ENCODE peak calls at places on chromosome 13, in seven cellular contexts. I is heart right ventricle; B is OCI-LY7; K is CD8-positive, alpha-beta T cell; W is transverse colon; O is coronary artery; D is right lobe of liver. L is an unnamed sample.

GRCh38 chr13:84137292-84137691 is 255.0 kb upstream of the SLITRK1 start:
- DNase-seq in D (no peak), W (peak), I (no peak), K (peak), B (no peak), O (no peak), L (no peak)

GRCh38 chr13:69109891-69110525 is 997.6 kb upstream of the ATXN8OS start:
- DNase-seq in O (no peak), I (no peak), B (no peak), D (no peak), K (no peak), W (no peak), L (no peak)

GRCh38 chr13:98187155-98187726 is 10.2 kb upstream of the RNF113B start:
- DNase-seq in K (no peak), W (no peak), D (no peak), B (no peak), I (no peak), O (no peak), L (no peak)

GRCh38 chr13:94829801-94830200 is 117.5 kb upstream of the SOX21 start:
- DNase-seq in D (no peak), B (no peak), K (no peak), I (no peak), W (no peak), O (no peak), L (no peak)

GRCh38 chr13:31528176-31528575 is 211.2 kb upstream of the RXFP2 start:
- DNase-seq in B (no peak), O (no peak), I (no peak), W (no peak), D (no peak), K (no peak), L (no peak)

GRCh38 chr13:47794963-47795362 is 206.1 kb downstream of the SUCLA2 start:
- DNase-seq in I (no peak), O (no peak), D (no peak), W (no peak), K (no peak), B (peak), L (no peak)

GRCh38 chr13:110942248-110942981 is 27.5 kb upstream of the ANKRD10 start:
- DNase-seq in W (no peak), D (no peak), I (no peak), K (no peak), B (no peak), O (peak), L (no peak)

GRCh38 chr13:109698779-109699178 is 87.6 kb downstream of the IRS2 start:
- DNase-seq in D (no peak), I (no peak), K (no peak), W (no peak), B (no peak), O (no peak), L (no peak)

GRCh38 chr13:52999093-52999696 is 29.4 kb upstream of the OLFM4 start:
- DNase-seq in I (no peak), W (no peak), B (no peak), D (no peak), K (no peak), O (no peak), L (no peak)

GRCh38 chr13:68993154-68993553 is 1114.5 kb upstream of the ATXN8OS start:
- DNase-seq in I (no peak), B (no peak), D (no peak), O (no peak), K (no peak), W (no peak), L (no peak)

GRCh38 chr13:108044929-108045328 is 170.4 kb downstream of the LIG4 start:
- DNase-seq in K (no peak), O (no peak), I (no peak), D (no peak), W (no peak), B (no peak), L (no peak)

GRCh38 chr13:30737511-30738342 is 2.4 kb downstream of the ALOX5AP start:
- DNase-seq in O (no peak), I (no peak), D (no peak), B (peak), W (no peak), K (no peak), L (no peak)

GRCh38 chr13:44834404-44834803 is 154.9 kb downstream of the NUFIP1 start:
- DNase-seq in O (no peak), B (no peak), W (no peak), D (no peak), I (no peak), K (no peak), L (no peak)

GRCh38 chr13:24574847-24575246 is 62.3 kb upstream of the PARP4 start:
- DNase-seq in K (no peak), B (no peak), I (no peak), W (no peak), O (no peak), D (no peak), L (no peak)

GRCh38 chr13:38350114-38350617 is 515 bp downstream of the UFM1 start:
- DNase-seq in B (peak), O (no peak), D (peak), W (peak), K (peak), I (peak), L (peak)

GRCh38 chr13:93413972-93414717 is 187.5 kb downstream of the GPC6 start:
- DNase-seq in O (no peak), K (no peak), W (no peak), D (no peak), B (no peak), I (no peak), L (no peak)

GRCh38 chr13:76764429-76764828 is 121.8 kb downstream of the KCTD12 start:
- DNase-seq in O (peak), D (peak), B (no peak), W (peak), K (no peak), I (peak), L (peak)

GRCh38 chr13:70191034-70191433 is 82.8 kb upstream of the KLHL1 start:
- DNase-seq in D (no peak), B (no peak), K (no peak), W (no peak), O (no peak), I (no peak), L (no peak)

GRCh38 chr13:109509154-109509905 is 277.1 kb downstream of the IRS2 start:
- DNase-seq in W (no peak), B (no peak), O (no peak), D (no peak), I (no peak), K (no peak), L (no peak)

GRCh38 chr13:45595968-45596367 is 19.6 kb downstream of the ERICH6B start:
- DNase-seq in O (no peak), K (no peak), I (no peak), W (no peak), D (no peak), B (no peak), L (no peak)

GRCh38 chr13:64311948-64312347 is 2896.3 kb upstream of the PCDH20 start:
- DNase-seq in I (no peak), W (no peak), B (no peak), K (no peak), O (no peak), D (no peak), L (no peak)

GRCh38 chr13:49641810-49642291 is 13.5 kb downstream of the ARL11 start:
- DNase-seq in I (peak), B (no peak), D (peak), O (no peak), K (no peak), W (peak), L (peak)

GRCh38 chr13:107585466-107585865 is 629.9 kb downstream of the LIG4 start:
- DNase-seq in D (no peak), W (no peak), B (no peak), I (no peak), O (no peak), K (no peak), L (no peak)

GRCh38 chr13:38897521-38897920 is 93.1 kb downstream of the STOML3 start:
- DNase-seq in D (no peak), B (no peak), W (no peak), O (no peak), I (no peak), K (no peak), L (no peak)

GRCh38 chr13:46166221-46166584 is 15.8 kb downstream of the LCP1 start:
- DNase-seq in B (no peak), K (no peak), O (no peak), W (no peak), D (no peak), I (no peak), L (no peak)

GRCh38 chr13:111905609-111905945 is 161.4 kb upstream of the SOX1 start:
- DNase-seq in O (peak), K (no peak), W (no peak), B (no peak), D (no peak), I (no peak), L (no peak)

GRCh38 chr13:80297094-80297493 is 43.8 kb downstream of the SPRY2 start:
- DNase-seq in B (no peak), K (no peak), O (no peak), I (no peak), D (no peak), W (no peak), L (no peak)

GRCh38 chr13:80894930-80895329 is 554.0 kb upstream of the SPRY2 start:
- DNase-seq in I (no peak), W (no peak), O (no peak), B (no peak), D (no peak), K (no peak), L (no peak)

GRCh38 chr13:48006396-48006795 is 5.3 kb upstream of the SUCLA2 start:
- DNase-seq in W (no peak), D (no peak), O (no peak), K (no peak), B (no peak), I (no peak), L (no peak)

GRCh38 chr13:98798849-98799645 is 46.6 kb upstream of the SLC15A1 start:
- DNase-seq in B (no peak), I (no peak), W (no peak), D (peak), O (no peak), K (no peak), L (no peak)

GRCh38 chr13:52765991-52766390 is 26.4 kb upstream of the CNMD start:
- DNase-seq in B (no peak), I (no peak), W (no peak), O (no peak), K (no peak), D (no peak), L (no peak)

GRCh38 chr13:109157275-109157674 is 527.9 kb downstream of the MYO16 start:
- DNase-seq in D (no peak), K (no peak), B (no peak), O (no peak), W (no peak), I (no peak), L (no peak)

GRCh38 chr13:110746443-110746842 is 32.9 kb downstream of the ING1 start:
- DNase-seq in O (no peak), W (no peak), B (no peak), K (no peak), D (no peak), I (no peak), L (no peak)

GRCh38 chr13:30690282-30691188 is 44.8 kb upstream of the ALOX5AP start:
- DNase-seq in W (peak), D (no peak), I (peak), B (peak), O (peak), K (no peak), L (peak)

GRCh38 chr13:45051315-45051714 is 62.0 kb downstream of the GPALPP1 start:
- DNase-seq in K (no peak), O (no peak), I (no peak), B (no peak), D (no peak), W (no peak), L (no peak)

GRCh38 chr13:59259416-59260000 is 904.2 kb downstream of the DIAPH3 start:
- DNase-seq in O (no peak), B (no peak), I (no peak), D (no peak), K (no peak), W (no peak), L (no peak)

DNA sequence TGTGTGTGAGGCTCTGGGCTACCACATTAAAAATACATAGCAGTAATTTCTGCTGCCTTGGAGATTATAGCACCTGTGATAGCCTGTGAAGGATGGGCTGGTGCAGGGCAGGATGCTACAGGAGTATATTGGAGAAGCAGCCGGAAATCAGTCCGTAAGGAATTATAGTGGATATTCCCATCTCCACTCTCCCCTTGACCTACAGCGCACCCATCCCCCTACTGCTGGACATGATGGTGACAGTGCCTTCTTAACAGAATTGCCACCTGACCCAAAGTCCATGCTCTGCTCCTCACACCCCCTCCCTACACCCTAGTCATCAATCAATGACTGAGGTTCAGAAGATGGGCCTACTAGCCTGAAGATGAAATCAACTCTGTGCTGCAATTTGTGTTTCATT is 376.0 kb downstream of the GPC5 start:
- DNase-seq in I (no peak), D (no peak), O (no peak), K (no peak), B (no peak), W (no peak), L (no peak)
- H3K4me3 ChIP-seq in I (no peak), D (no peak), O (no peak), K (no peak), B (no peak), W (no peak), L (no peak)

GRCh38 chr13:23180711-23181110 is at the start of gene SGCG:
- DNase-seq in W (no peak), D (no peak), K (no peak), O (no peak), B (no peak), I (peak), L (no peak)

GRCh38 chr13:23175920-23176319 is 4.9 kb upstream of the SGCG start:
- DNase-seq in K (no peak), O (no peak), D (no peak), I (no peak), B (no peak), W (no peak), L (no peak)
- TF ChIP-seq CTCF in K (no peak), O (no peak), D (peak), I (peak), B (peak), W (no peak), L (no peak)

GRCh38 chr13:28613562-28613961 is 45.4 kb upstream of the POMP start:
- DNase-seq in O (no peak), I (no peak), W (no peak), B (no peak), D (no peak), K (no peak), L (no peak)
- H3K27ac ChIP-seq in O (no peak), I (no peak), W (no peak), B (no peak), D (no peak), K (no peak), L (no peak)

GRCh38 chr13:113992276-113993005 is 18.6 kb upstream of the C13orf46 start:
- DNase-seq in I (no peak), D (no peak), O (no peak), W (no peak), B (no peak), K (no peak), L (no peak)

GRCh38 chr13:113997845-113998751 is 24.2 kb upstream of the C13orf46 start:
- DNase-seq in W (peak), I (peak), B (no peak), O (peak), D (no peak), K (no peak), L (peak)

GRCh38 chr13:113996912-113997745 is 23.3 kb upstream of the C13orf46 start:
- DNase-seq in I (no peak), W (no peak), K (no peak), O (no peak), B (no peak), D (no peak), L (no peak)

GRCh38 chr13:113996081-113996911 is 22.4 kb upstream of the C13orf46 start:
- DNase-seq in W (no peak), O (no peak), I (no peak), D (no peak), B (no peak), K (no peak), L (no peak)

GRCh38 chr13:113995051-113995601 is 21.2 kb upstream of the C13orf46 start:
- DNase-seq in K (no peak), B (no peak), I (no peak), W (no peak), D (no peak), O (no peak), L (no peak)
- H3K4me3 ChIP-seq in K (no peak), B (no peak), I (no peak), W (no peak), D (no peak), O (no peak), L (no peak)